ENCODE peak calls at places on chromosome 15, in four cellular contexts. One of them, this sample, is unnamed. For H3K4me1, the result is how much of the 10 kb centered on the place peaks cover.

GRCh38 chr15:49560045-49560444 is 60.6 kb downstream of the FAM227B start:
- DNase-seq in stomach: no peak
- DNase-seq in Caco-2: no peak
- DNase-seq in heart right ventricle: no peak
- DNase-seq in this sample: no peak

GRCh38 chr15:51094606-51095569 is at the start of gene TNFAIP8L3:
- DNase-seq in stomach: no peak
- DNase-seq in Caco-2: no peak
- DNase-seq in heart right ventricle: peak
- DNase-seq in this sample: peak

GRCh38 chr15:66751579-66751978 is 49.5 kb downstream of the SMAD6 start:
- DNase-seq in stomach: peak
- DNase-seq in Caco-2: no peak
- DNase-seq in heart right ventricle: no peak
- DNase-seq in this sample: peak

GRCh38 chr15:90780916-90781315 is 63.8 kb downstream of the BLM start:
- DNase-seq in stomach: no peak
- DNase-seq in Caco-2: no peak
- DNase-seq in heart right ventricle: no peak
- DNase-seq in this sample: no peak

GRCh38 chr15:71189723-71190122 is 74.5 kb downstream of the THSD4 start:
- DNase-seq in stomach: no peak
- DNase-seq in Caco-2: no peak
- DNase-seq in heart right ventricle: no peak
- DNase-seq in this sample: no peak

GRCh38 chr15:60326824-60327654 is 70.7 kb downstream of the ANXA2 start:
- DNase-seq in stomach: no peak
- DNase-seq in Caco-2: no peak
- DNase-seq in heart right ventricle: no peak
- DNase-seq in this sample: no peak

GRCh38 chr15:60591491-60592385 is 112.8 kb upstream of the ICE2 start:
- DNase-seq in stomach: peak
- DNase-seq in Caco-2: peak
- DNase-seq in heart right ventricle: peak
- DNase-seq in this sample: peak

GRCh38 chr15:30953183-30953582 is 38.2 kb downstream of the MTMR10 start:
- DNase-seq in stomach: no peak
- DNase-seq in Caco-2: no peak
- DNase-seq in heart right ventricle: no peak
- DNase-seq in this sample: no peak

GRCh38 chr15:64134322-64134829 is 17.2 kb upstream of the SNX22 start:
- DNase-seq in stomach: peak
- DNase-seq in Caco-2: no peak
- DNase-seq in heart right ventricle: peak
- DNase-seq in this sample: peak

GRCh38 chr15:98903377-98904018 is 104.1 kb downstream of the PGPEP1L start:
- DNase-seq in stomach: no peak
- DNase-seq in Caco-2: no peak
- DNase-seq in heart right ventricle: no peak
- DNase-seq in this sample: no peak

DNA sequence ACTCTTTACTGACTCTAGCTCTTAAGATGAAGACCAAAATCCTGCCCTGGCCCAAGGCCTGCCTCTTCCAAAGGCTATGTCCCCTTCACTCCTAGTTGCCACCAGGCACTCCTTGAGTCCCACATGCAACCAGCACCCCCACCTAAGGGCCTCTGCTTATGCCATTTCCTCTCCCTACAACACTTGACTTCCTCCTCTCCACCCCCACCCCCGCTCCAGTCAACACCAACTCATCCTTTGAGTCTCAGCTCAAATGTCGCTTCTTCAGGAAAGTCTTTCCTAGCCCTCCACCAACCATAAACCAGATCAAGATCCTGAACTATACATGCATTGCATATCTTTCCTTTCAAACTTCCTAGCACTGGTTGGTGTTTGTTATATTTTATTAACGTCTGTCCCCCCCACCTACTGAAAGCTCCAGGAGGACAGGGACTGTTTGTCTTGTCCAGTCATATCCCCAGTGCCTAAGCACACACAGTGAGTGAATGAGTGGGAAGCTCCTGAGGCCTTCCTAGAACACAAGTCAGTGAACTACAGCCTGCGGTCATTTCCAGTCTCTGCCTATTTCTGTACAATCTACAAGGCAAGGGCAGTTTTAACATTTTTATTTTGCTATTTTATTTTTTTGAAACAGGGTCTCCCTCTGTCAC is 7.3 kb downstream of the TBC1D2B start:
- DNase-seq in stomach: no peak
- DNase-seq in Caco-2: no peak
- DNase-seq in heart right ventricle: no peak
- DNase-seq in this sample: peak
- H3K4me1 ChIP-seq in stomach: half or more
- H3K4me1 ChIP-seq in Caco-2: under half
- H3K4me1 ChIP-seq in heart right ventricle: half or more
- H3K4me1 ChIP-seq in this sample: half or more

DNA sequence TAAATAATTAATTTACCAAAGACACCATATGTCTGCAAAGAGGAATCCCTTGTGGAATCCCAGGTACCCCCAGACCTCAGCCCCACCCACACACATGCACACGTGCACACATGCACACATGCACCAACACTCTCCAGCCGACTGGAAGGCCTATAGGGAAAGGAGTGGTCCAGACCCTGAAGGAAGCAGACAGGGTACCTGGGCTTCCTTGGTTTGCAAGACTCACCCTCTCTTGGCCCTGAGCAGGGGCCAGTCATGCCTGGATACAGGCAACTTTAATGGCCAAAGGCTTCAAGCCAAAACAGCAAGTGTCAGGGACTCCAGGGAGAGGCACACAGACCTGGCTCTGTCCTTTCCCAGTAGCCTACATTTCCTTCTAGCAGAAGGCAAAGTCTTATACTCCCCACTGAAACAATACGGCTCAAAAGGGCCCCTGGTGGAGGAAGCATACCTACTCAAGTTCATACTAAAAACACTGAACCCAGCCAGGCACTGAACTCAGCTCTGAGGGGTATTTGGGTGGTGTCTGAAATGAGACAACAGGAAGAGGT is 8.8 kb downstream of the MFGE8 start:
- DNase-seq in stomach: no peak
- DNase-seq in Caco-2: no peak
- DNase-seq in heart right ventricle: no peak
- DNase-seq in this sample: no peak
- TF ChIP-seq CTCF in stomach: no peak
- TF ChIP-seq CTCF in Caco-2: no peak
- TF ChIP-seq CTCF in heart right ventricle: no peak
- TF ChIP-seq CTCF in this sample: no peak

GRCh38 chr15:63069616-63069952 is 27.0 kb downstream of the TPM1 start:
- DNase-seq in stomach: no peak
- DNase-seq in Caco-2: no peak
- DNase-seq in heart right ventricle: no peak
- DNase-seq in this sample: no peak
- H3K4me1 ChIP-seq in stomach: half or more
- H3K4me1 ChIP-seq in Caco-2: under half
- H3K4me1 ChIP-seq in heart right ventricle: under half
- H3K4me1 ChIP-seq in this sample: under half

GRCh38 chr15:68334661-68335124 is 57.1 kb downstream of the FEM1B start:
- DNase-seq in stomach: no peak
- DNase-seq in Caco-2: no peak
- DNase-seq in heart right ventricle: no peak
- DNase-seq in this sample: no peak
- TF ChIP-seq CTCF in stomach: no peak
- TF ChIP-seq CTCF in Caco-2: no peak
- TF ChIP-seq CTCF in heart right ventricle: no peak
- TF ChIP-seq CTCF in this sample: no peak

GRCh38 chr15:75721462-75721922 is 8.8 kb upstream of the CSPG4 start:
- DNase-seq in stomach: no peak
- DNase-seq in Caco-2: no peak
- DNase-seq in heart right ventricle: no peak
- DNase-seq in this sample: no peak
- H3K4me1 ChIP-seq in stomach: under half
- H3K4me1 ChIP-seq in Caco-2: under half
- H3K4me1 ChIP-seq in heart right ventricle: under half
- H3K4me1 ChIP-seq in this sample: under half